ENCODE peak calls at places on chromosomes 4 and X, in five cellular contexts. G is BJ, B is activated gamma-delta T cell treated with Interleukin-2 at 50 U/mL for 16 hours, A is memory B cell, L is AG04449. E is an unnamed sample.

GRCh38 chr4:146446555-146446954 is 75.2 kb downstream of the SLC10A7 start:
- DNase-seq in G (no peak), B (no peak), A (no peak), L (no peak), E (no peak)

GRCh38 chrX:153854702-153855101 is 24.4 kb upstream of the PDZD4 start:
- DNase-seq in G (no peak), B (no peak), A (no peak), L (no peak), E (no peak)

GRCh38 chr4:13543648-13544555 is at the start of gene NKX3-2:
- DNase-seq in G (no peak), B (no peak), A (no peak), L (no peak), E (no peak)

GRCh38 chr4:102685768-102686167 is 75.0 kb downstream of the MANBA start:
- DNase-seq in G (no peak), B (no peak), A (no peak), L (no peak), E (no peak)

GRCh38 chr4:37469286-37469685 is 216.9 kb downstream of the RELL1 start:
- DNase-seq in G (no peak), B (no peak), A (no peak), L (no peak), E (no peak)

GRCh38 chrX:104118765-104119164 is 6.4 kb downstream of the ZCCHC18 start:
- DNase-seq in G (no peak), B (no peak), A (no peak), L (no peak), E (no peak)

GRCh38 chrX:14351889-14352288 is 177.4 kb upstream of the GLRA2 start:
- DNase-seq in G (no peak), B (no peak), A (no peak), L (no peak), E (no peak)

GRCh38 chr4:159368320-159368719 is 265.4 kb downstream of the RAPGEF2 start:
- DNase-seq in G (no peak), B (no peak), A (no peak), L (no peak), E (no peak)

GRCh38 chrX:155857561-155857960 is 23.6 kb upstream of the VAMP7 start:
- DNase-seq in G (no peak), B (no peak), A (no peak), L (no peak), E (no peak)

GRCh38 chr4:91611786-91612185 is 692.0 kb upstream of the GRID2 start:
- DNase-seq in G (no peak), B (no peak), A (no peak), L (no peak), E (no peak)

GRCh38 chr4:176988226-176988625 is 195.5 kb upstream of the VEGFC start:
- DNase-seq in G (peak), B (no peak), A (no peak), L (peak), E (no peak)

GRCh38 chrX:54921427-54922021 is 900 bp downstream of the TRO start:
- DNase-seq in G (no peak), B (peak), A (peak), L (peak), E (peak)

GRCh38 chr4:183600189-183600685 is 58.7 kb downstream of the RWDD4 start:
- DNase-seq in G (no peak), B (no peak), A (no peak), L (no peak), E (no peak)

GRCh38 chr4:159983080-159983479 is 880.2 kb downstream of the RAPGEF2 start:
- DNase-seq in G (no peak), B (no peak), A (no peak), L (no peak), E (no peak)